ENCODE peak calls at places on chromosome 5, in four cellular contexts. N is cardiac muscle cell; F is activated naive CD4-positive, alpha-beta T cell treated with anti-CD3 and anti-CD28 coated beads, Interleukin-2, amount 50 U/mL, for 16 hours; K is T-helper 9 cell. L is an unnamed sample.

GRCh38 chr5:157167219-157167621 is 1.2 kb upstream of the GARIN3 start:
- DNase-seq in N (no peak), K (no peak), F (no peak), L (no peak)

GRCh38 chr5:84752780-84753179 is 368.1 kb upstream of the EDIL3 start:
- DNase-seq in F (no peak), K (no peak), N (no peak), L (no peak)

GRCh38 chr5:172870261-172870806 is 36.3 kb downstream of the ERGIC1 start:
- DNase-seq in N (no peak), K (no peak), F (no peak), L (no peak)

GRCh38 chr5:81922790-81923398 is 48.9 kb upstream of the ATG10 start:
- DNase-seq in N (peak; percentile 42), K (no peak), F (no peak), L (peak; percentile 37)

GRCh38 chr5:179209359-179210150 is 135.7 kb downstream of the ADAMTS2 start:
- DNase-seq in K (no peak), F (no peak), N (no peak), L (no peak)

GRCh38 chr5:1195916-1196315 is 5.5 kb upstream of the SLC6A19 start:
- DNase-seq in F (no peak), K (no peak), N (no peak), L (no peak)

GRCh38 chr5:123673107-123673506 is 161.1 kb downstream of the CSNK1G3 start:
- DNase-seq in K (no peak), F (no peak), N (peak; percentile 26), L (no peak)

GRCh38 chr5:152560508-152561137 is 155.5 kb upstream of the NMUR2 start:
- DNase-seq in F (no peak), N (peak; percentile 75), K (peak; percentile 4), L (peak; percentile 36)

GRCh38 chr5:106408141-106408540 is 1262.6 kb downstream of the EFNA5 start:
- DNase-seq in N (no peak), F (no peak), K (no peak), L (no peak)

GRCh38 chr5:151214614-151215545 is 9.0 kb downstream of the CCDC69 start:
- DNase-seq in K (no peak), F (no peak), N (no peak), L (no peak)

GRCh38 chr5:10760033-10760975 is 730 bp downstream of the DAP start:
- DNase-seq in F (peak; percentile 55), K (no peak), N (peak; percentile 74), L (peak; percentile 77)

GRCh38 chr5:81787843-81788242 is 36.9 kb upstream of the SSBP2 start:
- DNase-seq in F (no peak), N (peak; percentile 50), K (no peak), L (no peak)

GRCh38 chr5:181035991-181036815 is 3.9 kb upstream of the BTNL9 start:
- DNase-seq in N (no peak), K (no peak), F (no peak), L (no peak)

GRCh38 chr5:32942225-32942989 is 231.3 kb downstream of the NPR3 start:
- DNase-seq in K (no peak), F (no peak), N (peak; percentile 57), L (peak; percentile 10)

GRCh38 chr5:56183507-56183906 is 49.6 kb downstream of the ANKRD55 start:
- DNase-seq in F (no peak), K (no peak), N (no peak), L (no peak)

GRCh38 chr5:50435131-50435530 is 6.0 kb downstream of the EMB start:
- DNase-seq in K (no peak), N (no peak), F (no peak), L (no peak)

GRCh38 chr5:125470503-125470902 is 724.1 kb upstream of the ZNF608 start:
- DNase-seq in K (no peak), N (no peak), F (no peak), L (no peak)

GRCh38 chr5:141199359-141200235 is at the start of gene PCDHB11:
- DNase-seq in N (peak; percentile 34), K (no peak), F (no peak), L (peak; percentile 41)